ENCODE peak calls at places on chromosomes 11 and 22, in five cellular contexts. L is ascending aorta, A is stomach, O is Caco-2, P is GM23248. Z is an unnamed sample.

GRCh38 chr11:109865558-109866186 is 227.5 kb upstream of the ZC3H12C start:
- DNase-seq in L (no peak), A (no peak), O (no peak), P (no peak), Z (no peak)

GRCh38 chr22:46963672-46964545 is 201.5 kb downstream of the TBC1D22A start:
- DNase-seq in L (no peak), A (peak; percentile 26), O (no peak), P (no peak), Z (no peak)

GRCh38 chr22:41361716-41362310 is 19.9 kb upstream of the TEF start:
- DNase-seq in L (no peak), A (no peak), O (no peak), P (peak; percentile 30), Z (no peak)

GRCh38 chr22:34437140-34437539 is 516.9 kb upstream of the LARGE1 start:
- DNase-seq in L (no peak), A (no peak), O (no peak), P (no peak), Z (no peak)

GRCh38 chr11:5807580-5807979 is 1.1 kb upstream of the OR52N2 start:
- DNase-seq in L (no peak), A (no peak), O (no peak), P (no peak), Z (no peak)

GRCh38 chr11:44734982-44735381 is 8.2 kb downstream of the TSPAN18 start:
- DNase-seq in L (no peak), A (no peak), O (no peak), P (no peak), Z (no peak)

GRCh38 chr11:73149105-73149504 is 7.0 kb upstream of the FCHSD2 start:
- DNase-seq in L (no peak), A (no peak), O (no peak), P (no peak), Z (no peak)

GRCh38 chr11:128022007-128022368 is 565.4 kb downstream of the ETS1 start:
- DNase-seq in L (no peak), A (no peak), O (no peak), P (peak; percentile 75), Z (no peak)

GRCh38 chr22:41458161-41458728 is 10.2 kb downstream of the PHF5A start:
- DNase-seq in L (no peak), A (no peak), O (no peak), P (no peak), Z (no peak)

GRCh38 chr22:50303848-50304527 is 3.5 kb downstream of the PLXNB2 start:
- DNase-seq in L (no peak), A (peak; percentile 79), O (peak; percentile 54), P (peak; percentile 48), Z (no peak)

GRCh38 chr22:49303781-49304461 is 523.8 kb downstream of the BRD1 start:
- DNase-seq in L (no peak), A (peak; percentile 21), O (no peak), P (no peak), Z (no peak)

GRCh38 chr22:25492950-25493790 is 71.3 kb upstream of the GRK3 start:
- DNase-seq in L (no peak), A (no peak), O (no peak), P (no peak), Z (no peak)

DNA sequence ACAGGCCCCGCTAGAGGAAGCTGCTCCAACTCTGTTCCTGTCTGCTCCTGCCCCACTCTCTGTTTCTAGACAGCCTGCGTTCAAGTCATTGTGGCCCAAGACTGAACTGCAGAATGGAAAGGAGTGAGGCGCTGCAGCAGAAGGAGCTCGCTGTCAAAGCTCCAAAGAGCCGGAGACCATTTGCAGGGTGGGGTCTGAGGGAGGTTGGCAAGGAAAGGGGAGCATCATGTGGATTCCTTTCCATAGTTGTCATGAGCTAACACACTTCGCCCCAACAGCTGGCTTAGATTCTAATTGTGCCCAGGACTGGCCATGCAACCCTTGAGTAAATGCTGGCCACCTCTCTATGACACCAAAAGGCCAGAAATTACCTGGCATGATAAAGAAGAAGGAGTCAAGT is 18.7 kb downstream of the APOL4 start:
- DNase-seq in L (no peak), A (no peak), O (no peak), P (peak; percentile 51), Z (no peak)
- H3K36me3 ChIP-seq in L (no peaks in the 10 kb centered on the region), A (no peaks in the 10 kb centered on the region), O (no peaks in the 10 kb centered on the region), P (no peaks in the 10 kb centered on the region), Z (no peaks in the 10 kb centered on the region)

DNA sequence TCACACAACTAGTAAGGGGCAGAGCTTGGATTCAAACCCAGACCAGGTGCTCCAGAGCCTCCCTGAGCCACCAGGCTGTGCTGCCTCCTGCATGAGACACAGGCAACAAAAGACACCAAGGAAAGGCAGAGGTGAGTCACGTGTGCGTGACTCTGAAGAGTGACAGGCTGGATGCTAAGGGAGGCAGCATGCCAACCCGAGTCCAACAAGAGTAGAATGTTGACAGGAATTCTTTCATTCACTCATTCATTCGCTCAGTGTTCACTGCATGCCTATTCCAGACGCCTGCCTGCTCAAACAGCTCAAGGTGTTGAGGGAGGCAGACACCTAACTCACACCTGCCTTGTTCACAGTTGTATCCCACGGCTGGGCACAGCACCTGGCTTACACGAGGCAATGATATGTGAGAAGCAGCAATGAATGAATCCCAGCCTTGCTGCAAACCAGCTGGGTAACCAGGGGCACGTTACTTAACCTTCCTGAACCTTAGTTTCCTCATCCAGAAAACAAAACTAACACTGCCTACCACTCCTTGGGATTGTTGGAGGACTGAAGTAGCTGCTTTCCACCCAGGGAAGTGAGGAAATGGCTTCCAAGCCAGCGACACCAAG is 73.8 kb upstream of the ARFGAP3 start:
- DNase-seq in L (no peak), A (no peak), O (no peak), P (peak; percentile 86), Z (no peak)
- H3K4me3 ChIP-seq in L (no peak overlapping the region), A (no peak overlapping the region), O (no peak overlapping the region), P (peak overlapping the region; percentile 53), Z (no peak overlapping the region)

DNA sequence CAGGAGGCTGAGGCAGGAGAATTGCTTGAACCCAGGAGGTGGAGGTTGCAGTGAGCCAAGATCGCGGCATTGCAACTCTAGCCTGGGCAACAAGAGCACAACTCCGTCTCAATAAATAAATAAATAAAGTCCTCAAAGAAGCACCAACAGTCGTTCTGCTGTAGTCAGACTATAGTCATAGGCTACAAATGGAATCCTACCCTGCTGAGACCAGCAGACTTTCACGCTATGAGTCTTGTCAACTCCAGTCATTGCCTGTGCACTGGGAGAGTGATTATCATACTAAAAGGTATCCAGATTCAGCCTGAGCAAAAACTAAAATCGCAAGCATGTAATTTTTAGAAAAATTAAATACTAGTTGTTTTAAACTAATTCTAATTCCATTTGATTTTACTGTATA is 19.6 kb downstream of the USP28 start:
- DNase-seq in L (no peak), A (no peak), O (no peak), P (no peak), Z (no peak)
- H3K36me3 ChIP-seq in L (peaks cover 16% of the 10 kb centered on the region), A (peaks cover 11% of the 10 kb centered on the region), O (peaks cover 2% of the 10 kb centered on the region), P (no peaks in the 10 kb centered on the region), Z (peaks cover 12% of the 10 kb centered on the region)

DNA sequence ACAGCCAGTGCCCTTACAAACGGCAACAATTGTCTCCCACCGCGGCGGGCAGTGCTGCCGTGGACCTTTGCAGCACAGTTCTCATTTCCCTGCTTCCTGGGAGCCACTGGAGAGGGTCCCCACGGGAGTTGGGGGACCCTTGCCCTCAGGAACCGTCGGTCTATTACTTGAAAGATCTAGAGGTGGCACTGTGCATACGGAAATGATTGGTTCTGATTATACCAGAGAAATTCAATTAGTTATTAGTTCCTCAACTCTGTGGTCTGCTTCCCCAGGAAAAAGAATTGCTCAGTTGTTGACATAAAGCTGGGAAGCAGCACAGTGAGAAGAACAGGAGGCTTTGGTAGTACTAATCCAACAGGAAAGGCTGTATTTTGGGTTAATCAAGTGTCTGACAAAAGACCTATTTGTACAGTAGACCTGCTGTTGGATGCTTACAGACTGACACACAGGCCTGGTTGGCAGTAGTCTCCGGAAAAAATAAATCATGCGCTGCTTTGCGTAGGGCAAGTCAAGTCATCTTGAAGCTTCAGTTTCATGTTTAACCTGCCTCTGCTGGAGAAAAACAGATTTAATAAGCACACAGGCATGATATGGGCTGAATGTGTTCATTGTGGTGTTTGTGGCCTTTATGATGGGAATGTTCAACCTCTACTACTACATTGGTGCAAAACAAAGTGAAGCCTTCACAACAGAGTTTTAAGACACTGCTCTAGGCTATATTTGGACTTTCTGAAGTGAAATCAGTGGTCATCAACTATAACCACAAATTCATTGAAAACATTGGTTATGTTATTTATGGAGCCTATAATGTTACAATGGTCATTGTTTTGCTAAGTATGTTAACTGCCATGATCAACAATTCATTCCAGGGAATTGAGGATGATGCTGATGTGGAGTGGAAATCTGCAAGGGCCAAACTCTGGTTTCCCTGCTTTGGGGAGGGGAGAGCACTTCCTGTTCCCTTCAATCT is 54.6 kb upstream of the SC5D start:
- DNase-seq in L (no peak), A (no peak), O (no peak), P (peak; percentile 62), Z (no peak)
- H3K4me3 ChIP-seq in L (no peak overlapping the region), A (no peak overlapping the region), O (no peak overlapping the region), P (no peak overlapping the region), Z (no peak overlapping the region)

GRCh38 chr11:34968862-34969261 is 52.4 kb downstream of the PDHX start:
- DNase-seq in L (no peak), A (no peak), O (no peak), P (no peak), Z (no peak)
- H3K36me3 ChIP-seq in L (peaks cover 13% of the 10 kb centered on the region), A (peaks cover 4% of the 10 kb centered on the region), O (no peaks in the 10 kb centered on the region), P (peaks cover 28% of the 10 kb centered on the region), Z (peaks cover 3% of the 10 kb centered on the region)

GRCh38 chr11:86245369-86246292 is 1.1 kb downstream of the EED start:
- DNase-seq in L (no peak), A (no peak), O (peak; percentile 57), P (peak; percentile 55), Z (no peak)
- H3K4me3 ChIP-seq in L (peak overlapping the region; percentile 86), A (peak overlapping the region; percentile 84), O (peak overlapping the region; percentile 74), P (peak overlapping the region; percentile 99), Z (peak overlapping the region; percentile 100)

GRCh38 chr22:27911329-27911728 is 7.7 kb downstream of the PITPNB start:
- DNase-seq in L (no peak), A (no peak), O (no peak), P (no peak), Z (no peak)

GRCh38 chr22:27918351-27919221 is 470 bp downstream of the PITPNB start:
- DNase-seq in L (peak; percentile 10), A (peak; percentile 33), O (peak; percentile 73), P (peak; percentile 71), Z (no peak)

GRCh38 chr22:27913162-27913741 is 5.8 kb downstream of the PITPNB start:
- DNase-seq in L (no peak), A (no peak), O (no peak), P (no peak), Z (no peak)
- H3K36me3 ChIP-seq in L (peaks cover 14% of the 10 kb centered on the region), A (no peaks in the 10 kb centered on the region), O (peaks cover 1% of the 10 kb centered on the region), P (peaks cover 32% of the 10 kb centered on the region), Z (peaks cover 3% of the 10 kb centered on the region)

GRCh38 chr11:84922836-84923235 is 704.3 kb downstream of the DLG2 start:
- DNase-seq in L (no peak), A (no peak), O (no peak), P (peak; percentile 18), Z (no peak)
- H3K4me3 ChIP-seq in L (peak overlapping the region; percentile 8), A (no peak overlapping the region), O (no peak overlapping the region), P (peak overlapping the region; percentile 52), Z (no peak overlapping the region)

GRCh38 chr22:19405652-19406051 is 25.9 kb downstream of the HIRA start:
- DNase-seq in L (no peak), A (no peak), O (no peak), P (no peak), Z (no peak)
- H3K36me3 ChIP-seq in L (peaks cover 57% of the 10 kb centered on the region), A (peaks cover 40% of the 10 kb centered on the region), O (peaks cover 3% of the 10 kb centered on the region), P (peaks cover 36% of the 10 kb centered on the region), Z (peaks cover 13% of the 10 kb centered on the region)